ENCODE peak calls at places on chromosomes 3 and 15, in nine cellular contexts. One of them, this sample, is unnamed.

GRCh38 chr3:66363133-66363532 is 137.7 kb downstream of the LRIG1 start:
- DNase-seq in Panc1: no peak
- DNase-seq in skeletal muscle cell: no peak
- DNase-seq in fibroblast of gingiva: no peak
- DNase-seq in right lobe of liver: no peak
- DNase-seq in AG08396: no peak
- DNase-seq in A172: peak; percentile 32
- DNase-seq in WTC11: no peak
- DNase-seq in GM23248: no peak
- DNase-seq in this sample: no peak

GRCh38 chr15:65460948-65461347 is 38.2 kb upstream of the IGDCC4 start:
- DNase-seq in skeletal muscle cell: no peak
- DNase-seq in right lobe of liver: no peak
- DNase-seq in fibroblast of gingiva: no peak
- DNase-seq in GM23248: peak; percentile 40
- DNase-seq in A172: peak; percentile 67
- DNase-seq in AG08396: no peak
- DNase-seq in Panc1: no peak
- DNase-seq in WTC11: no peak
- DNase-seq in this sample: no peak

GRCh38 chr15:68417897-68418296 is 14.1 kb downstream of the ITGA11 start:
- DNase-seq in GM23248: peak; percentile 53
- DNase-seq in Panc1: no peak
- DNase-seq in right lobe of liver: no peak
- DNase-seq in WTC11: no peak
- DNase-seq in fibroblast of gingiva: no peak
- DNase-seq in AG08396: no peak
- DNase-seq in skeletal muscle cell: no peak
- DNase-seq in A172: no peak
- DNase-seq in this sample: peak; percentile 2

GRCh38 chr15:96354731-96355560 is 24.4 kb downstream of the NR2F2 start:
- DNase-seq in AG08396: peak; percentile 82
- DNase-seq in A172: no peak
- DNase-seq in skeletal muscle cell: peak; percentile 69
- DNase-seq in WTC11: no peak
- DNase-seq in GM23248: peak; percentile 92
- DNase-seq in fibroblast of gingiva: peak; percentile 89
- DNase-seq in Panc1: no peak
- DNase-seq in right lobe of liver: no peak
- DNase-seq in this sample: no peak

GRCh38 chr15:34804113-34804512 is 8.8 kb upstream of the ACTC1 start:
- DNase-seq in AG08396: no peak
- DNase-seq in skeletal muscle cell: no peak
- DNase-seq in Panc1: no peak
- DNase-seq in A172: no peak
- DNase-seq in GM23248: no peak
- DNase-seq in WTC11: no peak
- DNase-seq in fibroblast of gingiva: no peak
- DNase-seq in right lobe of liver: no peak
- DNase-seq in this sample: no peak

GRCh38 chr3:51706788-51707731 is at the start of gene GRM2:
- DNase-seq in right lobe of liver: peak; percentile 76
- DNase-seq in fibroblast of gingiva: peak; percentile 70
- DNase-seq in GM23248: peak; percentile 85
- DNase-seq in WTC11: peak; percentile 93
- DNase-seq in A172: no peak
- DNase-seq in AG08396: peak; percentile 94
- DNase-seq in skeletal muscle cell: peak; percentile 61
- DNase-seq in Panc1: no peak
- DNase-seq in this sample: peak; percentile 98

GRCh38 chr3:142560118-142560517 is 18.4 kb downstream of the ATR start:
- DNase-seq in fibroblast of gingiva: no peak
- DNase-seq in A172: no peak
- DNase-seq in Panc1: no peak
- DNase-seq in right lobe of liver: no peak
- DNase-seq in skeletal muscle cell: no peak
- DNase-seq in WTC11: no peak
- DNase-seq in GM23248: no peak
- DNase-seq in AG08396: no peak
- DNase-seq in this sample: no peak

GRCh38 chr15:88243156-88243555 is 13.4 kb downstream of the NTRK3 start:
- DNase-seq in WTC11: no peak
- DNase-seq in A172: no peak
- DNase-seq in GM23248: no peak
- DNase-seq in Panc1: no peak
- DNase-seq in skeletal muscle cell: no peak
- DNase-seq in fibroblast of gingiva: no peak
- DNase-seq in AG08396: no peak
- DNase-seq in right lobe of liver: no peak
- DNase-seq in this sample: no peak

GRCh38 chr15:65400760-65401606 is 21.8 kb downstream of the IGDCC4 start:
- DNase-seq in right lobe of liver: peak; percentile 58
- DNase-seq in A172: peak; percentile 63
- DNase-seq in GM23248: peak; percentile 76
- DNase-seq in skeletal muscle cell: peak; percentile 39
- DNase-seq in AG08396: peak; percentile 88
- DNase-seq in fibroblast of gingiva: peak; percentile 55
- DNase-seq in WTC11: peak; percentile 92
- DNase-seq in Panc1: no peak
- DNase-seq in this sample: peak; percentile 97

GRCh38 chr3:195715583-195716266 is 5.1 kb upstream of the MUC20 start:
- DNase-seq in GM23248: peak; percentile 9
- DNase-seq in AG08396: no peak
- DNase-seq in WTC11: no peak
- DNase-seq in A172: peak; percentile 55
- DNase-seq in skeletal muscle cell: no peak
- DNase-seq in fibroblast of gingiva: no peak
- DNase-seq in Panc1: peak; percentile 78
- DNase-seq in right lobe of liver: peak; percentile 81
- DNase-seq in this sample: peak; percentile 42

GRCh38 chr3:144272715-144273114 is 301.1 kb downstream of the DIPK2A start:
- DNase-seq in GM23248: no peak
- DNase-seq in AG08396: no peak
- DNase-seq in WTC11: no peak
- DNase-seq in A172: peak; percentile 11
- DNase-seq in right lobe of liver: no peak
- DNase-seq in Panc1: no peak
- DNase-seq in fibroblast of gingiva: no peak
- DNase-seq in skeletal muscle cell: no peak
- DNase-seq in this sample: no peak

GRCh38 chr3:61218508-61218907 is 32.7 kb downstream of the FHIT start:
- DNase-seq in A172: no peak
- DNase-seq in WTC11: no peak
- DNase-seq in fibroblast of gingiva: no peak
- DNase-seq in GM23248: no peak
- DNase-seq in skeletal muscle cell: no peak
- DNase-seq in Panc1: no peak
- DNase-seq in AG08396: no peak
- DNase-seq in right lobe of liver: no peak
- DNase-seq in this sample: no peak

GRCh38 chr15:48250640-48251076 is 44.6 kb downstream of the SLC12A1 start:
- DNase-seq in AG08396: peak; percentile 58
- DNase-seq in right lobe of liver: no peak
- DNase-seq in fibroblast of gingiva: peak; percentile 76
- DNase-seq in A172: peak; percentile 36
- DNase-seq in skeletal muscle cell: peak; percentile 56
- DNase-seq in WTC11: peak; percentile 28
- DNase-seq in Panc1: peak; percentile 56
- DNase-seq in GM23248: peak; percentile 73
- DNase-seq in this sample: peak; percentile 65

GRCh38 chr3:69320867-69321266 is 65.0 kb downstream of the FRMD4B start:
- DNase-seq in GM23248: no peak
- DNase-seq in WTC11: no peak
- DNase-seq in AG08396: no peak
- DNase-seq in Panc1: no peak
- DNase-seq in A172: no peak
- DNase-seq in fibroblast of gingiva: no peak
- DNase-seq in skeletal muscle cell: no peak
- DNase-seq in right lobe of liver: no peak
- DNase-seq in this sample: no peak

GRCh38 chr3:150975096-150975991 is 2.8 kb upstream of the CLRN1 start:
- DNase-seq in fibroblast of gingiva: no peak
- DNase-seq in skeletal muscle cell: no peak
- DNase-seq in right lobe of liver: no peak
- DNase-seq in GM23248: no peak
- DNase-seq in A172: no peak
- DNase-seq in WTC11: no peak
- DNase-seq in AG08396: no peak
- DNase-seq in Panc1: no peak
- DNase-seq in this sample: no peak

GRCh38 chr15:48671381-48672022 is 26.0 kb upstream of the FBN1 start:
- DNase-seq in Panc1: no peak
- DNase-seq in GM23248: peak; percentile 95
- DNase-seq in skeletal muscle cell: peak; percentile 100
- DNase-seq in AG08396: peak; percentile 72
- DNase-seq in WTC11: no peak
- DNase-seq in A172: no peak
- DNase-seq in fibroblast of gingiva: peak; percentile 90
- DNase-seq in right lobe of liver: no peak
- DNase-seq in this sample: no peak

GRCh38 chr3:28915711-28916481 is 365.0 kb upstream of the RBMS3 start:
- DNase-seq in GM23248: peak; percentile 75
- DNase-seq in skeletal muscle cell: peak; percentile 91
- DNase-seq in right lobe of liver: no peak
- DNase-seq in WTC11: peak; percentile 29
- DNase-seq in A172: peak; percentile 60
- DNase-seq in AG08396: peak; percentile 25
- DNase-seq in Panc1: no peak
- DNase-seq in fibroblast of gingiva: peak; percentile 70
- DNase-seq in this sample: peak; percentile 76

GRCh38 chr15:49164865-49165264 is 5.2 kb upstream of the GALK2 start:
- DNase-seq in skeletal muscle cell: no peak
- DNase-seq in Panc1: no peak
- DNase-seq in fibroblast of gingiva: no peak
- DNase-seq in WTC11: no peak
- DNase-seq in A172: no peak
- DNase-seq in right lobe of liver: no peak
- DNase-seq in GM23248: no peak
- DNase-seq in AG08396: no peak
- DNase-seq in this sample: no peak

GRCh38 chr3:38457111-38458003 is 3.7 kb downstream of the ACVR2B start:
- DNase-seq in right lobe of liver: no peak
- DNase-seq in A172: peak; percentile 59
- DNase-seq in skeletal muscle cell: no peak
- DNase-seq in AG08396: no peak
- DNase-seq in WTC11: no peak
- DNase-seq in Panc1: no peak
- DNase-seq in GM23248: no peak
- DNase-seq in fibroblast of gingiva: peak; percentile 36
- DNase-seq in this sample: no peak

GRCh38 chr3:176275113-176275512 is 922.2 kb downstream of the TBL1XR1 start:
- DNase-seq in A172: no peak
- DNase-seq in right lobe of liver: no peak
- DNase-seq in skeletal muscle cell: no peak
- DNase-seq in Panc1: no peak
- DNase-seq in WTC11: no peak
- DNase-seq in fibroblast of gingiva: no peak
- DNase-seq in GM23248: no peak
- DNase-seq in AG08396: no peak
- DNase-seq in this sample: no peak

GRCh38 chr3:109927161-109927560 is 589.8 kb upstream of the DPPA4 start:
- DNase-seq in AG08396: peak; percentile 76
- DNase-seq in right lobe of liver: no peak
- DNase-seq in GM23248: peak; percentile 97
- DNase-seq in skeletal muscle cell: peak; percentile 92
- DNase-seq in fibroblast of gingiva: peak; percentile 81
- DNase-seq in WTC11: no peak
- DNase-seq in A172: peak; percentile 99
- DNase-seq in Panc1: peak; percentile 75
- DNase-seq in this sample: no peak

GRCh38 chr3:141000027-141000663 is 51.0 kb upstream of the SPSB4 start:
- DNase-seq in skeletal muscle cell: no peak
- DNase-seq in GM23248: peak; percentile 73
- DNase-seq in right lobe of liver: peak; percentile 63
- DNase-seq in AG08396: peak; percentile 59
- DNase-seq in fibroblast of gingiva: peak; percentile 38
- DNase-seq in Panc1: peak; percentile 41
- DNase-seq in WTC11: peak; percentile 77
- DNase-seq in A172: peak; percentile 62
- DNase-seq in this sample: peak; percentile 93

GRCh38 chr15:90241343-90242192 is 7.6 kb downstream of the GDPGP1 start:
- DNase-seq in WTC11: no peak
- DNase-seq in Panc1: no peak
- DNase-seq in GM23248: no peak
- DNase-seq in skeletal muscle cell: no peak
- DNase-seq in fibroblast of gingiva: no peak
- DNase-seq in A172: no peak
- DNase-seq in AG08396: no peak
- DNase-seq in right lobe of liver: no peak
- DNase-seq in this sample: no peak

GRCh38 chr15:62107561-62108110 is 40.9 kb downstream of the C2CD4A start:
- DNase-seq in GM23248: peak; percentile 53
- DNase-seq in skeletal muscle cell: no peak
- DNase-seq in Panc1: no peak
- DNase-seq in right lobe of liver: no peak
- DNase-seq in AG08396: no peak
- DNase-seq in fibroblast of gingiva: no peak
- DNase-seq in A172: no peak
- DNase-seq in WTC11: no peak
- DNase-seq in this sample: no peak

GRCh38 chr3:8954938-8955763 is 8.1 kb downstream of the RAD18 start:
- DNase-seq in skeletal muscle cell: no peak
- DNase-seq in right lobe of liver: no peak
- DNase-seq in fibroblast of gingiva: no peak
- DNase-seq in GM23248: peak; percentile 36
- DNase-seq in Panc1: no peak
- DNase-seq in WTC11: no peak
- DNase-seq in AG08396: peak; percentile 51
- DNase-seq in A172: peak; percentile 24
- DNase-seq in this sample: no peak

This sample was measured in endodermal cell.